ENCODE peak calls at places on chromosomes 5 and 9, in seven cellular contexts. T is DMS 273 treated with DMSO at 0.1 percent for 48 hours, A is LoVo, Z is spleen, X is fibroblast of mammary gland, I is NCI-H2029, U is NCI-H446 treated with DMSO at 0.1 percent for 48 hours. W is an unnamed sample.

GRCh38 chr5:56818409-56819026 is 3.2 kb downstream of the MAP3K1 start:
- DNase-seq in T (no peak), A (no peak), I (no peak), U (no peak), X (peak; percentile 24), Z (no peak), W (no peak)

GRCh38 chr9:13661014-13661413 is 381.5 kb upstream of the MPDZ start:
- DNase-seq in X (no peak), T (no peak), Z (no peak), I (no peak), A (no peak), U (no peak), W (no peak)

GRCh38 chr9:78903581-78903980 is 606.7 kb downstream of the PSAT1 start:
- DNase-seq in U (no peak), A (no peak), T (no peak), I (no peak), Z (no peak), X (peak; percentile 20), W (no peak)

GRCh38 chr5:10590226-10591047 is 26.6 kb downstream of the ANKRD33B start:
- DNase-seq in A (no peak), I (no peak), Z (no peak), T (peak; percentile 18), U (peak; percentile 30), X (peak; percentile 67), W (peak; percentile 79)

GRCh38 chr5:43007911-43008368 is 32.2 kb downstream of the ANXA2R start:
- DNase-seq in X (peak; percentile 76), Z (peak; percentile 94), A (peak; percentile 84), T (peak; percentile 90), U (peak; percentile 69), I (peak; percentile 80), W (peak; percentile 77)

GRCh38 chr5:122093415-122093814 is 15.4 kb upstream of the LOX start:
- DNase-seq in A (no peak), I (no peak), X (peak; percentile 93), U (no peak), T (no peak), Z (no peak), W (no peak)

GRCh38 chr5:180138214-180138975 is 66.8 kb upstream of the RNF130 start:
- DNase-seq in I (no peak), U (no peak), X (no peak), T (no peak), Z (no peak), A (no peak), W (no peak)

GRCh38 chr9:35603506-35603985 is 1.5 kb upstream of the TESK1 start:
- DNase-seq in A (no peak), T (no peak), U (peak; percentile 52), I (peak; percentile 67), X (peak; percentile 91), Z (peak; percentile 82), W (no peak)

GRCh38 chr5:149775785-149776184 is 45.7 kb downstream of the PPARGC1B start:
- DNase-seq in U (no peak), X (peak; percentile 40), I (no peak), Z (no peak), T (no peak), A (no peak), W (no peak)

GRCh38 chr9:37198034-37198718 is 77.8 kb downstream of the ZCCHC7 start:
- DNase-seq in A (no peak), X (no peak), I (no peak), T (no peak), U (no peak), Z (no peak), W (no peak)

GRCh38 chr5:159210306-159210722 is 961 bp upstream of the RNF145 start:
- DNase-seq in I (no peak), A (peak; percentile 74), T (no peak), U (no peak), Z (no peak), X (no peak), W (peak; percentile 30)

W was measured in PC-9.